ENCODE peak calls at places on chromosome 22, in four cellular contexts. Y is AG04450; D is CD8-positive, alpha-beta T cell; T is HFF-Myc. U is an unnamed sample.

GRCh38 chr22:43530864-43531201 is 119.0 kb downstream of the MPPED1 start:
- DNase-seq in Y (no peak), D (no peak), T (no peak), U (no peak)

GRCh38 chr22:21652010-21652546 is 10.0 kb downstream of the SDF2L1 start:
- DNase-seq in Y (peak), D (peak), T (peak), U (no peak)

GRCh38 chr22:50562523-50563409 is at the start of gene SYCE3:
- DNase-seq in Y (peak), D (peak), T (peak), U (peak)

GRCh38 chr22:29664731-29665130 is 55.1 kb upstream of the CABP7 start:
- DNase-seq in Y (no peak), D (no peak), T (no peak), U (no peak)

GRCh38 chr22:30828187-30829155 is 133.8 kb downstream of the OSBP2 start:
- DNase-seq in Y (no peak), D (no peak), T (no peak), U (no peak)

GRCh38 chr22:25736378-25737011 is 5.5 kb upstream of the MYO18B start:
- DNase-seq in Y (no peak), D (peak), T (no peak), U (no peak)

GRCh38 chr22:50175921-50176849 is 5.7 kb downstream of the PANX2 start:
- DNase-seq in Y (no peak), D (no peak), T (no peak), U (no peak)

GRCh38 chr22:48342016-48342415 is 1485.7 kb downstream of the BRD1 start:
- DNase-seq in Y (no peak), D (no peak), T (no peak), U (no peak)

GRCh38 chr22:26483439-26484359 is at the start of the genes HPS4 and SRRD:
- DNase-seq in Y (peak), D (peak), T (no peak), U (no peak)

GRCh38 chr22:40588726-40589125 is 47.8 kb downstream of the MRTFA start:
- DNase-seq in Y (no peak), D (no peak), T (no peak), U (peak)

GRCh38 chr22:26835929-26836528 is 178.6 kb downstream of the MIAT start:
- DNase-seq in Y (no peak), D (peak), T (peak), U (no peak)

GRCh38 chr22:44099696-44100095 is 75.6 kb downstream of the PARVB start:
- DNase-seq in Y (no peak), D (no peak), T (no peak), U (no peak)

GRCh38 chr22:31093956-31094622 is 13.0 kb downstream of the SMTN start:
- DNase-seq in Y (no peak), D (no peak), T (no peak), U (no peak)

DNA sequence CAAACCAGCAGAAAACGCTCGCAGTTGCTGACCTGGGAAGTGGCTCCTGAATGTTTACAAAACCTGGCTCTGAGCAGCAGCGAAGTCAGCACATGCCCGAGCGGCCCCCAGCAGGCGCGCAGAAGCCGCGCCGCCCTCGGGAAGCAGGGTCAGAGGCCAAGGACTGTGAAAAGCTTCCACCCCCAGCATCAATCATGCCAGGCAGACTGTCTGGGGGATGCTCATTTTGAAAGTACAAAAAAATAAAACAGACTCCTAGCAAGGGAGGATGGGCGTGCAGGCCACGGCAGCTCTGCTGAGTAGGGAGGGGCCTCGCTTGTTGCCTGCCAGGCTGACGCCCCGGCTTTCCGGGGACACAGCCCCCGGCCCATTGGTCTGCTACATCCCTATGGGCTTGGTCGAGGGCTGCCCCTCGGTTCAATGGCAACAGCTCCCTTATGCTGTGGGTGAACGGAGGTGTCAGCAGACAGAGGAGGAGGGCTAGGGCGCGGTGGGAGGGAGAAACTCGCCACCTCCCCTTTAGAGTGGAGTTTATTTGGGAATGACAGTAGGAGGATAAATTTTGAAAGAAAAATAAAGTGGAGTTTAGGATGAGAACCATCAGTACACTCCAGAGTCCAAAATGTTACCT is 37.7 kb upstream of the GNB1L start:
- DNase-seq in Y (no peak), D (peak), T (peak), U (no peak)
- H3K4me3 ChIP-seq in Y (no peak), D (peak), T (no peak), U (peak)

GRCh38 chr22:36816635-36817428 is at the start of gene PVALB:
- DNase-seq in Y (no peak), D (no peak), T (no peak), U (no peak)

GRCh38 chr22:36815558-36816337 is 1.1 kb downstream of the PVALB start:
- DNase-seq in Y (no peak), D (no peak), T (no peak), U (no peak)

GRCh38 chr22:36817429-36817783 is 571 bp upstream of the PVALB start:
- DNase-seq in Y (no peak), D (no peak), T (no peak), U (no peak)

GRCh38 chr22:36814796-36815195 is 2.0 kb downstream of the PVALB start:
- DNase-seq in Y (no peak), D (no peak), T (no peak), U (no peak)

GRCh38 chr22:36816338-36816634 is 549 bp downstream of the PVALB start:
- DNase-seq in Y (no peak), D (no peak), T (no peak), U (no peak)
- H3K4me3 ChIP-seq in Y (no peak), D (no peak), T (no peak), U (no peak)

GRCh38 chr22:38082986-38083710 is 836 bp downstream of the SLC16A8 start:
- DNase-seq in Y (no peak), D (no peak), T (no peak), U (no peak)

GRCh38 chr22:38081941-38082828 is 1.8 kb downstream of the SLC16A8 start:
- DNase-seq in Y (no peak), D (no peak), T (no peak), U (no peak)

GRCh38 chr22:38080468-38080846 is 3.5 kb downstream of the SLC16A8 start:
- DNase-seq in Y (no peak), D (no peak), T (no peak), U (no peak)

GRCh38 chr22:38080847-38081635 is 2.9 kb downstream of the SLC16A8 start:
- DNase-seq in Y (no peak), D (no peak), T (no peak), U (no peak)

DNA sequence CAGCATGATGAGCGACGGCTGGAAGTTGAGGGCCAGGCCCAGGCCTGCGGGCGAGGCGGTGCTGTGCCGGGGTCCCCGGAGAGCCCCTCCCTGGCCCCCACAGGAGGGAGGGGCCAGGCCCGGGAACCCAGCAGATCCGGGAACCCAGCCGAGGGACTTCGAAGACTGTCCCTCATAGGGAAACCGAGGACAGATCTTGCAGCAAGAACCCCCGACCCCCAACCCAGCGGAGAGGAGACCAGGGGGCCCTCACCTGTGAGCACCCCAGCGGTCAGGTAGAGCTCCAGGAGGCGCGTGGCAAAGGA is 2.4 kb downstream of the SLC16A8 start:
- DNase-seq in Y (no peak), D (no peak), T (no peak), U (no peak)
- H3K4me3 ChIP-seq in Y (no peak), D (no peak), T (no peak), U (peak)

GRCh38 chr22:17629646-17630045 is 1.1 kb upstream of the ATP6V1E1 start:
- DNase-seq in Y (no peak), D (no peak), T (no peak), U (no peak)
- H3K4me3 ChIP-seq in Y (peak), D (no peak), T (peak), U (peak)

DNA sequence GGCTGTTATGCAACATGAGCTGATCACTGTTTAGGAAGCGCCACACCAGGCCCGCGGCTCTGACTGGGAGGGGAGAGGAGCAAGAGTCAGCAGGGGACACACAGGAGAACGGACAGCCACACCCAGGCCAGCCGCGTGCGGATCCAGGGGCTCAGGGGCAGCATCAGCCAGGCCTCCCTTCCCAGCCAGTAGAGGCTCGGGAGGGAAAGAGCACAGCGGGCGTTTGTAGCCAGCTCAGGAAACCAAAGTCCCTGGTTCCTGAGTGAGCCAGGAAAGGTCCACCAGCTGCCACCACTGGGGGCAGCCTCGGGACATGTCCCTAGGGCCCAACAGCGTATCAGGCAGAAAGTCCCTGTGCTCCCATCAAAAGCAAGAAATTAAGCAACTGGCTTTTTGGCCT is 71.8 kb upstream of the PITPNB start:
- DNase-seq in Y (no peak), D (peak), T (no peak), U (no peak)
- H3K4me3 ChIP-seq in Y (no peak), D (no peak), T (no peak), U (no peak)

DNA sequence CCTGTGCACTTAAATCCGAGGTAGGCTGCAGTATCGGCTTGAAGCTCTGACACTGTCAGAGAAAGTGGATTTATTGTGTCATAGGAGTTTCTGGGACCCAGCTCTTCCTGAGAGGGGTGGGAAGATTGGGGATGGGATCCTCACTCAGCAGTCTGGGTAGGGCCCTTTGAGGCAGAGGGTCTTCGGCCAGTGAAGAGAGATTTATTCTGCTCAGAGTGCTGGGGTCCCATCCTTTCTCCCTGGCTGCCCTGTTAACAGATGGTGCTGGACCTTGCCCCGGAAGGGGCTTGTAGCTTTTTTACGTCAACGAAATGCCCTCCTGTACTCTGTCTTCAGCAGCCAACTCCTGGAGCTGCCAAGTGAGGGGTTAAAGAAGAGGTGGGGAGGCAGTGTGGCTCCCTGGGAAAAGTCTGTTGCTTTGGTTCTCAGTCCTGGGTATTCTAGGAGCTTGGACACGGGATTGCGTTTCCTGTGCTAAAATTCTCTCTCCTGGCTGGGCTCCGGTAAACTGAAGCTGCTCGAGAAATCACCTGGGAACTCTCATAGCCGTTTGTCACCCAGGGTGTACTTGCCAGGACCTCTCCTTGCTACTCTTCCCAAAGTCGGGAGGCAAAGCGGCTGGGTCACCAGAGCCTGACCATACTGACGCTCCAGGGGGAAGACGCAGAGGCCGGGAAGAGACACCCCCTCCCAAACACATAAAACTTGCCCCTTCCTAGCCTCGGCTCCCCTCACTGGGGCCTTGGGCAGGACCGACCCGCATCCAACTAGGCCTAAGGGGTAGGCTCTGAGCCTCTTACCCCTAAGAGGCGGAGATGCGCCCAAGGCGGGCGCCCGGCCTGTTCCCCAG is 806 bp upstream of the SMDT1 start:
- DNase-seq in Y (no peak), D (no peak), T (no peak), U (no peak)
- H3K4me3 ChIP-seq in Y (peak), D (peak), T (peak), U (peak)

DNA sequence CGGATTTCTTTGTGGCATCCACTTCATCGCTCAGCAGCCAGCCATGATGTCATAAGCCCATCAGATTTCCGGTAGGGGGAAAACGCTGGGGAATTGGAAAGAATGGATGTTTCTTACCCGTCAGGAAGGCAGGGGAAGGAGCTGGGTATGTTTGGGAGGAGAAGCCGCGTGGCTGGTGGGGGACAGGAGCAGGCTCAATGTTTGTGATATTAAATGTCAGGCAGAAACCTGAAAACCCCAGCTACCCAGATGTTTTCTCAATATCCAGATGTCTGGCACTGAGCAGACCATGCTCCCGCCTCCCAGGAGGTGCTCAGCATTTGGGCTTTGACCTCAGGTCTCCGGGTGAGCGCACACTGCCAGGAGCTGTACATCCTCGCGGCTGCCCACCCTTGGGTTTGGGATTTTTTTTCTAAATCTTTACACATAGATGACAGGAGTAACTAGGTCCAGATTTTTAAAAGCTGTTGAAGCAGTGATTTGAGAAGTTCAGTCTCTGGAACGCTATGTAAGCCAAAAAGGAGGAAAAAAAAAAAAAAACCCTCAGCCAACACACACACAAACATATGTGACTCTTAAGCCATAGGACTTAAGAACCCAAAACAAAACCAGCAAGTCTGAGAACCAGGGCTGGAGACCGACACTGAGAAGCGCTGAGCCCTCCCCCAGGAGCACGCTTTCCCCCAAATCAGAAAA is 67.4 kb downstream of the NFAM1 start:
- DNase-seq in Y (no peak), D (no peak), T (peak), U (no peak)
- H3K4me3 ChIP-seq in Y (no peak), D (no peak), T (peak), U (peak)

DNA sequence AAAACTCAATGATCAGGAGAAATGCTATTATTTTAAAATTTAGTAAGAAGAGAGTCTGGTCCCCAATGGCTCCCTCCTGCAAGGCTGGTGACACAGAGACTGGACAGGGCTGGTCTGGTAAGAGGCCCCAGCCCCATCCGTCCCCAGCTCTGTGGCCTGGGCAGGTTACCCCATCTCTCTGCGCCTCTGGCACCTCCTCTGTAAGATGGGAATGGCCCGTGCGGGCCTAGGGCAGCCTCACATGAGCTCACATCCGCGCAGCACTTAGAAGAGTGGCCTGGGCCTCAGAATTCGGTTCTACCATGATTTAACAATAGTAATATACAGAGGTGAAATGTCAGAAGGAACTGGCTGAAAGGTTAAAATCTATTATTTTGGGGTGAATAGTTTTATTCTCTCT is 1.2 kb downstream of the APOBEC3F start:
- DNase-seq in Y (no peak), D (no peak), T (no peak), U (no peak)
- H3K4me3 ChIP-seq in Y (no peak), D (no peak), T (no peak), U (no peak)

GRCh38 chr22:46260038-46260437 is 3.1 kb downstream of the PKDREJ start:
- DNase-seq in Y (no peak), D (no peak), T (no peak), U (no peak)

GRCh38 chr22:46251266-46251665 is 1.2 kb upstream of the CDPF1 start:
- DNase-seq in Y (no peak), D (no peak), T (no peak), U (no peak)

GRCh38 chr22:46251816-46252380 is 1.8 kb upstream of the CDPF1 start:
- DNase-seq in Y (no peak), D (no peak), T (no peak), U (no peak)

GRCh38 chr22:46259374-46259773 is 3.8 kb downstream of the PKDREJ start:
- DNase-seq in Y (no peak), D (no peak), T (no peak), U (no peak)

GRCh38 chr22:46256358-46256958 is 6.4 kb upstream of the CDPF1 start:
- DNase-seq in Y (no peak), D (no peak), T (no peak), U (no peak)
- H3K4me3 ChIP-seq in Y (no peak), D (no peak), T (no peak), U (no peak)

GRCh38 chr22:22927888-22928665 is 40.5 kb downstream of the IGLL5 start:
- DNase-seq in Y (no peak), D (no peak), T (no peak), U (no peak)

GRCh38 chr22:22928666-22929380 is 41.2 kb downstream of the IGLL5 start:
- DNase-seq in Y (no peak), D (no peak), T (no peak), U (no peak)

GRCh38 chr22:22930571-22931556 is 43.2 kb downstream of the IGLL5 start:
- DNase-seq in Y (no peak), D (no peak), T (no peak), U (no peak)

GRCh38 chr22:22930222-22930497 is 42.5 kb downstream of the IGLL5 start:
- DNase-seq in Y (no peak), D (no peak), T (no peak), U (no peak)

GRCh38 chr22:22929381-22930221 is 42.0 kb downstream of the IGLL5 start:
- DNase-seq in Y (no peak), D (no peak), T (no peak), U (no peak)
- H3K4me3 ChIP-seq in Y (no peak), D (no peak), T (no peak), U (no peak)